ENCODE peak calls at places on chromosomes 12 and 14, in eight cellular contexts. One of them, this sample, is unnamed.

GRCh38 chr14:24699052-24699451 is 65.1 kb upstream of the GZMB start:
- DNase-seq in NB4: peak
- DNase-seq in testis: no peak
- DNase-seq in thyroid gland: no peak
- DNase-seq in esophagus squamous epithelium: no peak
- DNase-seq in uterus: no peak
- DNase-seq in sigmoid colon: no peak
- DNase-seq in prostate gland: no peak
- DNase-seq in this sample: no peak

GRCh38 chr12:28415755-28416154 is 225.5 kb downstream of the CCDC91 start:
- DNase-seq in NB4: no peak
- DNase-seq in testis: no peak
- DNase-seq in thyroid gland: no peak
- DNase-seq in esophagus squamous epithelium: no peak
- DNase-seq in uterus: no peak
- DNase-seq in sigmoid colon: no peak
- DNase-seq in prostate gland: no peak
- DNase-seq in this sample: no peak

GRCh38 chr12:54388214-54389138 is 3.9 kb upstream of the ZNF385A start:
- DNase-seq in NB4: no peak
- DNase-seq in testis: no peak
- DNase-seq in thyroid gland: no peak
- DNase-seq in esophagus squamous epithelium: no peak
- DNase-seq in uterus: no peak
- DNase-seq in sigmoid colon: no peak
- DNase-seq in prostate gland: no peak
- DNase-seq in this sample: no peak

GRCh38 chr12:106760184-106760531 is 14.3 kb upstream of the RIC8B start:
- DNase-seq in NB4: peak
- DNase-seq in testis: no peak
- DNase-seq in thyroid gland: peak
- DNase-seq in esophagus squamous epithelium: no peak
- DNase-seq in uterus: no peak
- DNase-seq in sigmoid colon: no peak
- DNase-seq in prostate gland: no peak
- DNase-seq in this sample: no peak

GRCh38 chr14:73776194-73776537 is 62.0 kb upstream of the PNMA1 start:
- DNase-seq in NB4: no peak
- DNase-seq in testis: no peak
- DNase-seq in thyroid gland: no peak
- DNase-seq in esophagus squamous epithelium: no peak
- DNase-seq in uterus: no peak
- DNase-seq in sigmoid colon: peak
- DNase-seq in prostate gland: no peak
- DNase-seq in this sample: no peak

GRCh38 chr12:2475984-2476383 is 318.8 kb upstream of the FKBP4 start:
- DNase-seq in NB4: no peak
- DNase-seq in testis: no peak
- DNase-seq in thyroid gland: no peak
- DNase-seq in esophagus squamous epithelium: no peak
- DNase-seq in uterus: no peak
- DNase-seq in sigmoid colon: no peak
- DNase-seq in prostate gland: no peak
- DNase-seq in this sample: no peak

GRCh38 chr14:97280526-97280925 is 483.3 kb downstream of the VRK1 start:
- DNase-seq in NB4: no peak
- DNase-seq in testis: no peak
- DNase-seq in thyroid gland: peak
- DNase-seq in esophagus squamous epithelium: no peak
- DNase-seq in uterus: no peak
- DNase-seq in sigmoid colon: no peak
- DNase-seq in prostate gland: no peak
- DNase-seq in this sample: no peak

GRCh38 chr12:75837700-75838099 is 193.9 kb downstream of the PHLDA1 start:
- DNase-seq in NB4: no peak
- DNase-seq in testis: no peak
- DNase-seq in thyroid gland: no peak
- DNase-seq in esophagus squamous epithelium: no peak
- DNase-seq in uterus: no peak
- DNase-seq in sigmoid colon: no peak
- DNase-seq in prostate gland: no peak
- DNase-seq in this sample: peak

GRCh38 chr12:65656904-65657351 is 167.4 kb upstream of the HMGA2 start:
- DNase-seq in NB4: peak
- DNase-seq in testis: no peak
- DNase-seq in thyroid gland: no peak
- DNase-seq in esophagus squamous epithelium: no peak
- DNase-seq in uterus: no peak
- DNase-seq in sigmoid colon: no peak
- DNase-seq in prostate gland: no peak
- DNase-seq in this sample: no peak

GRCh38 chr12:93979189-93979588 is 169.2 kb upstream of the PLXNC1 start:
- DNase-seq in NB4: peak
- DNase-seq in testis: peak
- DNase-seq in thyroid gland: peak
- DNase-seq in esophagus squamous epithelium: no peak
- DNase-seq in uterus: no peak
- DNase-seq in sigmoid colon: no peak
- DNase-seq in prostate gland: peak
- DNase-seq in this sample: peak

GRCh38 chr12:67364228-67364627 is 95.1 kb downstream of the CAND1 start:
- DNase-seq in NB4: no peak
- DNase-seq in testis: no peak
- DNase-seq in thyroid gland: no peak
- DNase-seq in esophagus squamous epithelium: no peak
- DNase-seq in uterus: no peak
- DNase-seq in sigmoid colon: no peak
- DNase-seq in prostate gland: no peak
- DNase-seq in this sample: no peak

GRCh38 chr12:76422154-76422877 is 74.1 kb upstream of the BBS10 start:
- DNase-seq in NB4: no peak
- DNase-seq in testis: no peak
- DNase-seq in thyroid gland: no peak
- DNase-seq in esophagus squamous epithelium: no peak
- DNase-seq in uterus: no peak
- DNase-seq in sigmoid colon: no peak
- DNase-seq in prostate gland: no peak
- DNase-seq in this sample: no peak

GRCh38 chr12:54172102-54172630 is 16.6 kb downstream of the SMUG1 start:
- DNase-seq in NB4: no peak
- DNase-seq in testis: no peak
- DNase-seq in thyroid gland: no peak
- DNase-seq in esophagus squamous epithelium: no peak
- DNase-seq in uterus: no peak
- DNase-seq in sigmoid colon: no peak
- DNase-seq in prostate gland: no peak
- DNase-seq in this sample: no peak

GRCh38 chr14:23160924-23161522 is 22.4 kb downstream of the SLC7A8 start:
- DNase-seq in NB4: peak
- DNase-seq in testis: peak
- DNase-seq in thyroid gland: peak
- DNase-seq in esophagus squamous epithelium: peak
- DNase-seq in uterus: peak
- DNase-seq in sigmoid colon: no peak
- DNase-seq in prostate gland: peak
- DNase-seq in this sample: peak

GRCh38 chr14:95419569-95419968 is 96.9 kb downstream of the SYNE3 start:
- DNase-seq in NB4: no peak
- DNase-seq in testis: no peak
- DNase-seq in thyroid gland: no peak
- DNase-seq in esophagus squamous epithelium: no peak
- DNase-seq in uterus: no peak
- DNase-seq in sigmoid colon: no peak
- DNase-seq in prostate gland: no peak
- DNase-seq in this sample: no peak

GRCh38 chr12:115960868-115961802 is 316.4 kb downstream of the MED13L start:
- DNase-seq in NB4: no peak
- DNase-seq in testis: no peak
- DNase-seq in thyroid gland: peak
- DNase-seq in esophagus squamous epithelium: no peak
- DNase-seq in uterus: no peak
- DNase-seq in sigmoid colon: no peak
- DNase-seq in prostate gland: no peak
- DNase-seq in this sample: no peak

GRCh38 chr12:115964214-115964613 is 313.3 kb downstream of the MED13L start:
- DNase-seq in NB4: no peak
- DNase-seq in testis: no peak
- DNase-seq in thyroid gland: no peak
- DNase-seq in esophagus squamous epithelium: no peak
- DNase-seq in uterus: no peak
- DNase-seq in sigmoid colon: no peak
- DNase-seq in prostate gland: no peak
- DNase-seq in this sample: no peak

GRCh38 chr12:115963030-115963480 is 314.4 kb downstream of the MED13L start:
- DNase-seq in NB4: no peak
- DNase-seq in testis: no peak
- DNase-seq in thyroid gland: no peak
- DNase-seq in esophagus squamous epithelium: no peak
- DNase-seq in uterus: no peak
- DNase-seq in sigmoid colon: no peak
- DNase-seq in prostate gland: no peak
- DNase-seq in this sample: no peak

GRCh38 chr12:115966376-115966775 is 311.1 kb downstream of the MED13L start:
- DNase-seq in NB4: no peak
- DNase-seq in testis: no peak
- DNase-seq in thyroid gland: no peak
- DNase-seq in esophagus squamous epithelium: no peak
- DNase-seq in uterus: no peak
- DNase-seq in sigmoid colon: no peak
- DNase-seq in prostate gland: no peak
- DNase-seq in this sample: no peak

GRCh38 chr12:115964626-115965025 is 312.9 kb downstream of the MED13L start:
- DNase-seq in NB4: no peak
- DNase-seq in testis: no peak
- DNase-seq in thyroid gland: no peak
- DNase-seq in esophagus squamous epithelium: no peak
- DNase-seq in uterus: no peak
- DNase-seq in sigmoid colon: no peak
- DNase-seq in prostate gland: no peak
- DNase-seq in this sample: no peak
- TF ChIP-seq POLR2A in NB4: no peak
- TF ChIP-seq POLR2A in testis: no peak
- TF ChIP-seq POLR2A in thyroid gland: no peak
- TF ChIP-seq POLR2A in esophagus squamous epithelium: no peak
- TF ChIP-seq POLR2A in uterus: no peak
- TF ChIP-seq POLR2A in sigmoid colon: no peak
- TF ChIP-seq POLR2A in prostate gland: no peak
- TF ChIP-seq POLR2A in this sample: no peak

GRCh38 chr14:60116181-60116580 is 24.5 kb downstream of the PCNX4 start:
- DNase-seq in NB4: no peak
- DNase-seq in testis: no peak
- DNase-seq in thyroid gland: no peak
- DNase-seq in esophagus squamous epithelium: no peak
- DNase-seq in uterus: no peak
- DNase-seq in sigmoid colon: no peak
- DNase-seq in prostate gland: no peak
- DNase-seq in this sample: no peak

GRCh38 chr14:60111732-60112131 is 20.0 kb downstream of the PCNX4 start:
- DNase-seq in NB4: no peak
- DNase-seq in testis: no peak
- DNase-seq in thyroid gland: no peak
- DNase-seq in esophagus squamous epithelium: no peak
- DNase-seq in uterus: no peak
- DNase-seq in sigmoid colon: no peak
- DNase-seq in prostate gland: no peak
- DNase-seq in this sample: no peak

DNA sequence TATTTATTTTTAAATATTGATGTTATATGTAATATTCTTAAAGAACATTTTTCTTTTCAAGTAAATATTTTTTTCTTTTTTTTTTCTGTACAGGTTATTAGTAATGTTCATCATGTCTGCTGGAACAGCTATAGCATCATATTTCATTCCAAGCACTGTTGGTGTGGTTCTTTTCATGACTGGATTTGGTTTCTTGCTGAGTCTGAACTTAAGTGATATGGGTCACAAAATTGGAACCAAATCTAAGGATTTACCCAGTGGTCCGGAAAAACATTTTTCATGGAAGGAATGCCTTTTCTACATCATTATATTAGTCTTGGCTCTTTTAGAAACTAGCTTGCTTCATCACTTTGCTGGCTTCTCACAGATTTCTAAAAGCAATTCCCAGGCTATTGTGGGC is 23.2 kb downstream of the PCNX4 start:
- DNase-seq in NB4: no peak
- DNase-seq in testis: no peak
- DNase-seq in thyroid gland: no peak
- DNase-seq in esophagus squamous epithelium: no peak
- DNase-seq in uterus: no peak
- DNase-seq in sigmoid colon: no peak
- DNase-seq in prostate gland: no peak
- DNase-seq in this sample: no peak
- TF ChIP-seq POLR2A in NB4: no peak
- TF ChIP-seq POLR2A in testis: no peak
- TF ChIP-seq POLR2A in thyroid gland: no peak
- TF ChIP-seq POLR2A in esophagus squamous epithelium: no peak
- TF ChIP-seq POLR2A in uterus: no peak
- TF ChIP-seq POLR2A in sigmoid colon: no peak
- TF ChIP-seq POLR2A in prostate gland: no peak
- TF ChIP-seq POLR2A in this sample: no peak

GRCh38 chr12:6343518-6343917 is 1.6 kb upstream of the TNFRSF1A start:
- DNase-seq in NB4: peak
- DNase-seq in testis: no peak
- DNase-seq in thyroid gland: no peak
- DNase-seq in esophagus squamous epithelium: no peak
- DNase-seq in uterus: no peak
- DNase-seq in sigmoid colon: no peak
- DNase-seq in prostate gland: no peak
- DNase-seq in this sample: no peak

GRCh38 chr12:6340745-6341438 is 984 bp downstream of the TNFRSF1A start:
- DNase-seq in NB4: peak
- DNase-seq in testis: no peak
- DNase-seq in thyroid gland: peak
- DNase-seq in esophagus squamous epithelium: no peak
- DNase-seq in uterus: no peak
- DNase-seq in sigmoid colon: no peak
- DNase-seq in prostate gland: no peak
- DNase-seq in this sample: no peak

GRCh38 chr12:6342140-6342889 is 439 bp upstream of the TNFRSF1A start:
- DNase-seq in NB4: no peak
- DNase-seq in testis: no peak
- DNase-seq in thyroid gland: no peak
- DNase-seq in esophagus squamous epithelium: no peak
- DNase-seq in uterus: no peak
- DNase-seq in sigmoid colon: no peak
- DNase-seq in prostate gland: no peak
- DNase-seq in this sample: no peak

GRCh38 chr12:6338955-6339761 is 2.7 kb downstream of the TNFRSF1A start:
- DNase-seq in NB4: no peak
- DNase-seq in testis: no peak
- DNase-seq in thyroid gland: no peak
- DNase-seq in esophagus squamous epithelium: no peak
- DNase-seq in uterus: no peak
- DNase-seq in sigmoid colon: no peak
- DNase-seq in prostate gland: no peak
- DNase-seq in this sample: no peak

GRCh38 chr12:6341439-6342139 is at the start of gene TNFRSF1A:
- DNase-seq in NB4: peak
- DNase-seq in testis: peak
- DNase-seq in thyroid gland: peak
- DNase-seq in esophagus squamous epithelium: no peak
- DNase-seq in uterus: peak
- DNase-seq in sigmoid colon: peak
- DNase-seq in prostate gland: peak
- DNase-seq in this sample: peak
- TF ChIP-seq POLR2A in NB4: peak
- TF ChIP-seq POLR2A in testis: no peak
- TF ChIP-seq POLR2A in thyroid gland: peak
- TF ChIP-seq POLR2A in esophagus squamous epithelium: no peak
- TF ChIP-seq POLR2A in uterus: peak
- TF ChIP-seq POLR2A in sigmoid colon: peak
- TF ChIP-seq POLR2A in prostate gland: peak
- TF ChIP-seq POLR2A in this sample: peak

GRCh38 chr12:12611512-12612306 is at the start of gene CREBL2:
- DNase-seq in NB4: peak
- DNase-seq in testis: peak
- DNase-seq in thyroid gland: peak
- DNase-seq in esophagus squamous epithelium: peak
- DNase-seq in uterus: peak
- DNase-seq in sigmoid colon: peak
- DNase-seq in prostate gland: peak
- DNase-seq in this sample: peak
- TF ChIP-seq POLR2A in NB4: peak
- TF ChIP-seq POLR2A in testis: peak
- TF ChIP-seq POLR2A in thyroid gland: peak
- TF ChIP-seq POLR2A in esophagus squamous epithelium: peak
- TF ChIP-seq POLR2A in uterus: peak
- TF ChIP-seq POLR2A in sigmoid colon: peak
- TF ChIP-seq POLR2A in prostate gland: peak
- TF ChIP-seq POLR2A in this sample: peak